ENCODE peak calls at places on chromosomes 6 and 20, in five cellular contexts. C is IMR-90; K is ovary; G is endothelial cell; P is CD8-positive, alpha-beta T cell. F is an unnamed sample.

GRCh38 chr20:47262008-47262364 is 94.5 kb downstream of the ZMYND8 start:
- DNase-seq in C (no peak), K (no peak), G (no peak), P (no peak), F (no peak)

GRCh38 chr6:155014137-155014536 is 19.0 kb downstream of the TIAM2 start:
- DNase-seq in C (no peak), K (no peak), G (no peak), P (no peak), F (no peak)

GRCh38 chr20:59805786-59806577 is 127.5 kb downstream of the SYCP2 start:
- DNase-seq in C (no peak), K (no peak), G (no peak), P (no peak), F (no peak)

GRCh38 chr6:43774776-43775583 is 5.0 kb downstream of the VEGFA start:
- DNase-seq in C (peak), K (peak), G (peak), P (peak), F (peak)

GRCh38 chr20:57868310-57868709 is 158.5 kb upstream of the PMEPA1 start:
- DNase-seq in C (no peak), K (no peak), G (no peak), P (no peak), F (no peak)

GRCh38 chr6:45677381-45677992 is 299.8 kb upstream of the SUPT3H start:
- DNase-seq in C (peak), K (no peak), G (no peak), P (peak), F (peak)

GRCh38 chr20:12660918-12661317 is 347.9 kb upstream of the SPTLC3 start:
- DNase-seq in C (no peak), K (no peak), G (peak), P (no peak), F (no peak)

GRCh38 chr6:87487555-87487954 is 14.8 kb downstream of the SLC35A1 start:
- DNase-seq in C (peak), K (no peak), G (no peak), P (no peak), F (no peak)

GRCh38 chr20:62066339-62066982 is 780 bp upstream of the TAF4 start:
- DNase-seq in C (no peak), K (peak), G (peak), P (peak), F (peak)

GRCh38 chr20:21554985-21555384 is 41.1 kb upstream of the NKX2-2 start:
- DNase-seq in C (no peak), K (no peak), G (no peak), P (no peak), F (no peak)

GRCh38 chr6:53306819-53307347 is 41.9 kb downstream of the ELOVL5 start:
- DNase-seq in C (peak), K (no peak), G (no peak), P (no peak), F (no peak)

GRCh38 chr6:16694789-16695188 is 66.5 kb downstream of the ATXN1 start:
- DNase-seq in C (no peak), K (no peak), G (no peak), P (no peak), F (no peak)

GRCh38 chr6:113094781-113095180 is 747.7 kb downstream of the RFPL4B start:
- DNase-seq in C (peak), K (no peak), G (no peak), P (no peak), F (no peak)

GRCh38 chr6:85865665-85866372 is 223.1 kb upstream of the SYNCRIP start:
- DNase-seq in C (peak), K (no peak), G (no peak), P (no peak), F (no peak)

DNA sequence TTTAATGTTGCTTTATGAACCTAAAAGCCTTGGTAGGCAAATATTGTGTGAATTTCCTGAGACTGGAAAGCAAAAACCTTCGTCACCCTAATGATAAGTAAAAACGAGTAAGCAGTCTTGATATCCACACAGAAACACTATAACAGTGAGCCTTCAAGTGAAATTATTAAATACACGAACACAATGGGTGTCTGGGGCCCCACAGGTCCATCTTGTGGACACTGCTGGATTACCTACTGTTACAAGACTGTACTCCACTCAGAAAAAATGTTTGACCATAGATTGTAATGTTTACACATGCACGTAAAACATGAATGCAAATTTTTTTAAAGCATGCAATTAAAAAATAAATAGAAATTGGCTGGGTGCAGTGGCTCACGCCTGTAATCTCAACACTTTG is 466.9 kb downstream of the CD83 start:
- DNase-seq in C (peak), K (no peak), G (no peak), P (no peak), F (no peak)
- TF ChIP-seq CTCF in C (no peak), K (no peak), G (no peak), P (no peak), F (no peak)

GRCh38 chr6:167766986-167767714 is 59.6 kb upstream of the AFDN start:
- DNase-seq in C (no peak), K (no peak), G (no peak), P (no peak), F (no peak)
- TF ChIP-seq CTCF in C (no peak), K (no peak), G (no peak), P (no peak), F (no peak)

DNA sequence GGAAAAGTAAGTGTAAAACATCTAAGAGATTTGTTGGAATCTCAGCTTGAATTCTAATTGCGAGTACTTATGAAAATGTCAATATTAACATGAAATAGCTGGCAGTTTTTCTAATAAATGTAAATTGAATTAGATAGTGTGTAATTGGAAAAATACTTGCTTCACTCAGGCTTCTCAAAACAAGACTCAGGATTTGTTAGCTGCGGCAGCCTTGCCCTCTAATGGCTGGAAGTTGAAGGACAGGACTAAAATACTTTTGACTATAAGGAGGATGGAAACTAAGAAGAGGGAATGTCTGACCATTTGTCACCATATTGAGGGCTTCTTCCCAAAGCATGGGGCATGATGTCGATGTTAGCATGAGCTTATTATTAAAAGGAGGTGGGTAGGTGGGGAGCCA is 227.0 kb downstream of the UST start:
- DNase-seq in C (peak), K (no peak), G (no peak), P (no peak), F (no peak)
- TF ChIP-seq CTCF in C (peak), K (peak), G (peak), P (no peak), F (no peak)

GRCh38 chr6:150670311-150670710 is 70.6 kb downstream of the PLEKHG1 start:
- DNase-seq in C (no peak), K (no peak), G (no peak), P (no peak), F (no peak)
- TF ChIP-seq CTCF in C (no peak), K (no peak), G (peak), P (no peak), F (no peak)

DNA sequence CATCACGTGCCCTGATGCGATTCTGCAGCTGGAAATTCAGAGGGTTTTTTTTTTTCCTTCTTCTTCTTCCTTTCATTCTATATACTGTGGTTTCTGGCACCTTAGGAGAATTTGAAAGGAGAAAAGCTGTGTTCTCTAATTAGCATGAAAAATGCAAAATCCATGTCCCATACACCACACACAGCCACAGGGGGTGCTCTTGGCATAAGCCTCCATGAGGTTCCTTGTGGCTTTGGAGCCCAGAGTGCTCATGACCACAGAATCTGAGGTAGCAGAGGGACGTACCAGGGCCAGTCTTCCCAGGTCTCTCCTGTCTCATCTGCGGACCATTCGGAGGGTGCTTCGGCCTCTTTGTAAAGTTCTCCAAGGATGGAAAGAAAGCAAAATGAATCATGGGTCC is 258.4 kb upstream of the CDH4 start:
- DNase-seq in C (peak), K (no peak), G (peak), P (no peak), F (no peak)
- TF ChIP-seq CTCF in C (peak), K (no peak), G (peak), P (no peak), F (no peak)

DNA sequence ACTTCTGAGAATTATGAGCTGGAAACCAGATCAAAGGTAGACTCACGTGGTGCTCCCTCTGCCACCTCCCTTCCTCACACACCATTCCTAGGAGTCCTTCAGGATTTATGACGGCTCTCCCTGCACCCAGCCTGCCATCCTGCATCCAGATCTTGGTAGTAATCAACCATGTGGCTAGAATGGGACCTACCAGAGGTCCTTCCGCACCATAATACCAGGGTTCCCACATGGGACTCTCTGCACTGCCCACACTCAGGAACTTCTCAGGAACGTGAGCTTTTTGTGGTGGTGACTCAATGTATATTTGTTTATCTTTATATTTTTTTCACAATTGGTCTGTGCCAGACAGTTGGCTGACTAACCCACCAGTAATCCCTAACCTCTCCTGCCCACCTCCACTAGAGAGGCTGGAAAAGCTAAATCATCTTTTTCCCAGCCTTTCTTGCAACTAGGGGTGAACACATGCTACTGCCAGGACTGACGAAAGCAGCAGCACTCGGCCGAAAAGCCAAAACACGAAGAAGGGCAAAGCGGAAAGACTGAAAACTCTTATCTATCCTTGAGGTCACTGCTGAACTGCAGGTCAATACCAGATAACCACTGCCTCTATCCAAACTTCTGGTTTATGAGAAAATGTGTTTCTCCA is 113.0 kb downstream of the TRERF1 start:
- DNase-seq in C (peak), K (no peak), G (no peak), P (no peak), F (no peak)
- TF ChIP-seq CTCF in C (peak), K (no peak), G (no peak), P (no peak), F (no peak)

DNA sequence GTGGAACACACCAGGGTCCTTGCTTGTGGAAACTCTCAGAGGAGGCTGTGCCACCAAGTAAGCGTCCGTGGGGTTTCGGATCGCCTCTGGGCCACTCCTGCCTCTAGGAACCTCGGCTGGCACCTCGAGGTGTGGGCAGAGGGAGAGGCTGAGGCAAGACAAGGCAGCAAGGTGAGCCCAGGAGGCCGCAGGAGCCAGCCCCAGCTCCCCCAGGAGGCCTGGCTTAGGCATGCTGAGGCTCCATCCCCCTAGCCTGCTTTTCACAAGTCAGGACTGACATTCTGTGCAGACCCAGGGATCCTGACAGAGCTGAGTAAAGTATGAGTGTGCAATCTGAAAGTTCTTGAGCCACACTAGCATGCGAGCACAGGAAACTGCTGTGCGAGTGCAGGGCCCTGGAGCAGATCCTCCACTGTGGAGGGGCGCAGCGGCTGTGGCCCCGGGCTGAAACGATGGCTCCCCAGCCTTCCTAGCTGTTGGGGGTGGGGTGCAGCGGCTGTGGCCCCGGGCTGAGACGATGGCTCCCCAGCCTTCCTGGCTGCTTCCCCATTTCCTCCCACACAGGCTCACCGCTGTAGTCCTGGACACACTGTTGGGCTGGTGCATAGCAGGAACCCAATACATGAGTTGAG is 75.2 kb upstream of the CD93 start:
- DNase-seq in C (peak), K (no peak), G (no peak), P (no peak), F (no peak)
- TF ChIP-seq CTCF in C (no peak), K (no peak), G (no peak), P (no peak), F (no peak)

GRCh38 chr6:66664112-66664511 is 957.1 kb upstream of the EYS start:
- DNase-seq in C (no peak), K (no peak), G (no peak), P (no peak), F (no peak)

GRCh38 chr6:66662721-66663120 is 955.7 kb upstream of the EYS start:
- DNase-seq in C (no peak), K (no peak), G (no peak), P (no peak), F (no peak)

GRCh38 chr6:66663127-66663526 is 956.1 kb upstream of the EYS start:
- DNase-seq in C (no peak), K (no peak), G (no peak), P (no peak), F (no peak)

GRCh38 chr6:66662196-66662595 is 955.2 kb upstream of the EYS start:
- DNase-seq in C (peak), K (no peak), G (no peak), P (no peak), F (no peak)
- TF ChIP-seq CTCF in C (peak), K (no peak), G (peak), P (no peak), F (no peak)

F was measured in activated B cell treated with CpG ODN at 0.5 μM for 24 hours.